ENCODE peak calls at places on chromosome 15, in nine cellular contexts. D, Y, H, S, X, Q, K, R and V are unnamed samples.

GRCh38 chr15:80199869-80200268 is 47.1 kb downstream of the FAH start:
- DNase-seq in D (no peak), Y (no peak), H (no peak), S (no peak), X (no peak), Q (no peak), K (no peak), R (no peak), V (no peak)

GRCh38 chr15:87263844-87264243 is 992.7 kb downstream of the NTRK3 start:
- DNase-seq in D (no peak), Y (no peak), H (no peak), S (no peak), X (no peak), Q (no peak), K (no peak), R (no peak), V (no peak)

GRCh38 chr15:56286213-56286612 is 42.5 kb upstream of the RFX7 start:
- DNase-seq in D (no peak), Y (no peak), H (no peak), S (peak; percentile 66), X (no peak), Q (no peak), K (no peak), R (no peak), V (no peak)

GRCh38 chr15:73368301-73369072 is at the start of gene HCN4:
- DNase-seq in D (no peak), Y (no peak), H (no peak), S (no peak), X (no peak), Q (no peak), K (peak; percentile 43), R (no peak), V (no peak)

GRCh38 chr15:56244811-56245576 is 1.3 kb upstream of the RFX7 start:
- DNase-seq in D (peak; percentile 29), Y (no peak), H (no peak), S (peak; percentile 95), X (peak; percentile 15), Q (peak; percentile 26), K (peak; percentile 35), R (no peak), V (peak; percentile 6)

GRCh38 chr15:29818141-29818540 is 4.1 kb downstream of the TJP1 start:
- DNase-seq in D (no peak), Y (no peak), H (no peak), S (no peak), X (no peak), Q (no peak), K (no peak), R (peak; percentile 19), V (no peak)

GRCh38 chr15:69591905-69592508 is 139.4 kb downstream of the RPLP1 start:
- DNase-seq in D (no peak), Y (no peak), H (no peak), S (no peak), X (no peak), Q (no peak), K (peak; percentile 64), R (no peak), V (no peak)

GRCh38 chr15:49890689-49891088 is 228.3 kb downstream of the ATP8B4 start:
- DNase-seq in D (no peak), Y (no peak), H (no peak), S (no peak), X (no peak), Q (no peak), K (no peak), R (no peak), V (no peak)

GRCh38 chr15:88830016-88830415 is 26.8 kb downstream of the ACAN start:
- DNase-seq in D (no peak), Y (no peak), H (no peak), S (no peak), X (no peak), Q (no peak), K (no peak), R (no peak), V (no peak)

GRCh38 chr15:25678498-25678865 is 184.6 kb downstream of the ATP10A start:
- DNase-seq in D (no peak), Y (no peak), H (no peak), S (no peak), X (no peak), Q (no peak), K (no peak), R (no peak), V (no peak)

GRCh38 chr15:71713191-71713798 is 97.1 kb upstream of the NR2E3 start:
- DNase-seq in D (no peak), Y (no peak), H (no peak), S (no peak), X (no peak), Q (no peak), K (no peak), R (no peak), V (no peak)

GRCh38 chr15:78947506-78947905 is 2.7 kb upstream of the CTSH start:
- DNase-seq in D (no peak), Y (no peak), H (no peak), S (no peak), X (no peak), Q (no peak), K (no peak), R (no peak), V (no peak)

GRCh38 chr15:78951841-78952238 is 7.0 kb upstream of the CTSH start:
- DNase-seq in D (no peak), Y (no peak), H (peak; percentile 41), S (no peak), X (no peak), Q (no peak), K (peak; percentile 64), R (peak; percentile 47), V (no peak)

GRCh38 chr15:78950343-78950742 is 5.5 kb upstream of the CTSH start:
- DNase-seq in D (no peak), Y (no peak), H (no peak), S (no peak), X (no peak), Q (no peak), K (peak; percentile 52), R (no peak), V (no peak)

GRCh38 chr15:78949461-78949860 is 4.6 kb upstream of the CTSH start:
- DNase-seq in D (no peak), Y (no peak), H (no peak), S (no peak), X (no peak), Q (no peak), K (no peak), R (no peak), V (no peak)

DNA sequence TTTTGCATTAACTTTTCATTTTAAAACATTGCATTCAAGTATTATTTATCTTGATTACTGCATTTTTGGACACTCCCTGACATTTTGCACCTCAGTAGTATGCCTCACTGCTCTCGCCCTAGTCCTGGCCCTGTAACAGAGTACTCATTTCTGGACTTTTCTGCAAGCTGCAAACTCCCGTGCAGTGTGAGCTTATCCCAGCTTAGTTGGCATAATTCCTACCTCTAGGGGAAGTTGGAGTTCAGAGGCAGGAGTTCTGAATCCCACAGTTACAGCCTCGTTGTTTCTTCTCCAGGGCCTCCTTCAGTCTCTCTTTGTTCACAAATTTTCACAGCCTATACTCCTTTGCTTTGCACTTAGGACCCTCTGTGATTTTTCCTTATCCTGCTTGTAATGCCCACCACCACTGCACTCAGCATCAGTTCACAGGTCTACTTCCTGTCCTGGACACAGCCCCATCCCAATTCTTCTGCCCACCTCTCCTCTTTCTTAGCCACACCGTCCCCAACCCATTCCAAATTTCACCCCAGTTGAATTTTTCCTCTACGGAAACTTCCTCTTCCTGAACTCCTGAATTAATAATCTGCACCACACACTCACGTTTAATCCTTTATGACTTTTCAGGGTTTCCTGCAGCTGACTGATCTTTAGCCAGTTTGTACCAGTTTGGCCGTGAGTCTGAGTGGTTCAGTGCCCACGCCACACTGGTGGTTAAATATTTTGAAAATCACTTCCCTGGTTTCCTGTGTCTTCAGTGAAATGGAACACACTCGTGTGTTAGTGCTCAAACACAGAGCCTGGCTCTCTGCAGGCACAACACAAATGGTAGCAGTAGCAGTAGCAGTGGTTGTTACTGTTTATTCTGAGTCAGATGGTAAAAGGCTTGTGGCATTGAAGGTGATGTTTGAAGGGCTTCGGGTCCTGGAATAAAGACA is 6.3 kb upstream of the CTSH start:
- DNase-seq in D (no peak), Y (no peak), H (no peak), S (no peak), X (no peak), Q (no peak), K (peak; percentile 54), R (peak; percentile 48), V (no peak)
- H3K4me1 ChIP-seq in D (no peaks in the 10 kb centered on the region), Y (peaks cover 7% of the 10 kb centered on the region), H (peaks cover 21% of the 10 kb centered on the region), S (peaks cover 4% of the 10 kb centered on the region), X (peaks cover 2% of the 10 kb centered on the region), Q (peaks cover 9% of the 10 kb centered on the region), K (peaks cover 22% of the 10 kb centered on the region), R (no peaks in the 10 kb centered on the region), V (no peaks in the 10 kb centered on the region)

GRCh38 chr15:42499888-42500609 is 4.6 kb downstream of the SNAP23 start:
- DNase-seq in D (no peak), Y (no peak), H (no peak), S (no peak), X (peak; percentile 52), Q (no peak), K (no peak), R (no peak), V (no peak)
- H3K4me1 ChIP-seq in D (peaks cover 11% of the 10 kb centered on the region), Y (peaks cover 28% of the 10 kb centered on the region), H (peaks cover 27% of the 10 kb centered on the region), S (peaks cover 61% of the 10 kb centered on the region), X (peaks cover 6% of the 10 kb centered on the region), Q (peaks cover 24% of the 10 kb centered on the region), K (peaks cover 20% of the 10 kb centered on the region), R (peaks cover 7% of the 10 kb centered on the region), V (peaks cover 12% of the 10 kb centered on the region)

GRCh38 chr15:92647467-92648163 is 8.0 kb downstream of the FAM174B start:
- DNase-seq in D (no peak), Y (no peak), H (no peak), S (no peak), X (no peak), Q (no peak), K (no peak), R (no peak), V (no peak)
- H3K4me1 ChIP-seq in D (no peaks in the 10 kb centered on the region), Y (no peaks in the 10 kb centered on the region), H (no peaks in the 10 kb centered on the region), S (no peaks in the 10 kb centered on the region), X (no peaks in the 10 kb centered on the region), Q (no peaks in the 10 kb centered on the region), K (peaks cover 30% of the 10 kb centered on the region), R (no peaks in the 10 kb centered on the region), V (no peaks in the 10 kb centered on the region)

GRCh38 chr15:31267161-31268107 is 59.2 kb upstream of the KLF13 start:
- DNase-seq in D (peak; percentile 10), Y (no peak), H (no peak), S (no peak), X (peak; percentile 6), Q (no peak), K (no peak), R (no peak), V (no peak)
- H3K4me1 ChIP-seq in D (peaks cover 59% of the 10 kb centered on the region), Y (peaks cover 6% of the 10 kb centered on the region), H (peaks cover 11% of the 10 kb centered on the region), S (peaks cover 68% of the 10 kb centered on the region), X (no peaks in the 10 kb centered on the region), Q (peaks cover 64% of the 10 kb centered on the region), K (peaks cover 13% of the 10 kb centered on the region), R (no peaks in the 10 kb centered on the region), V (peaks cover 69% of the 10 kb centered on the region)